ENCODE peak calls at places on chromosomes 4 and X, in six cellular contexts. F is AG08396; E is caudate nucleus; W is NCI-H524 treated with DMSO at 0.1 percent for 48 hours; D is stimulated activated CD4-positive, alpha-beta T cell treated with anti-CD3 and anti-CD28 coated beads, Interleukin-4, amount 100 ng/mL, for 24 hours; L is GOT3. N is an unnamed sample.
A peak's percentile ranks its signal among the peaks of the same experiment; 100 is the strongest.

GRCh38 chrX:9899640-9900075 is 67.5 kb upstream of the CLDN34 start:
- DNase-seq in F (peak; percentile 40), E (peak; percentile 14), W (no peak), D (peak; percentile 21), L (no peak), N (no peak)

GRCh38 chrX:153408221-153408721 is 3.0 kb upstream of the ZFP92 start:
- DNase-seq in F (no peak), E (no peak), W (no peak), D (no peak), L (peak; percentile 82), N (no peak)

GRCh38 chrX:42943051-42943450 is 165.1 kb upstream of the PPP1R2C start:
- DNase-seq in F (no peak), E (no peak), W (no peak), D (no peak), L (no peak), N (no peak)

GRCh38 chr4:83369825-83370639 is 35.4 kb upstream of the HPSE start:
- DNase-seq in F (no peak), E (no peak), W (no peak), D (no peak), L (no peak), N (no peak)

GRCh38 chr4:99848576-99848975 is 31.9 kb downstream of the DAPP1 start:
- DNase-seq in F (no peak), E (no peak), W (no peak), D (peak; percentile 55), L (no peak), N (no peak)

GRCh38 chr4:11687727-11688126 is 259.0 kb upstream of the HS3ST1 start:
- DNase-seq in F (no peak), E (no peak), W (no peak), D (no peak), L (no peak), N (no peak)

GRCh38 chr4:100981447-100982204 is 365.7 kb downstream of the PPP3CA start:
- DNase-seq in F (no peak), E (no peak), W (no peak), D (no peak), L (no peak), N (peak; percentile 30)

GRCh38 chr4:136369073-136369472 is 1163.2 kb downstream of the PCDH18 start:
- DNase-seq in F (no peak), E (no peak), W (no peak), D (no peak), L (no peak), N (no peak)

GRCh38 chrX:124280294-124280902 is 52.1 kb upstream of the TEX13D start:
- DNase-seq in F (no peak), E (no peak), W (no peak), D (no peak), L (no peak), N (no peak)

GRCh38 chr4:2482693-2483092 is 13.8 kb downstream of the RNF4 start:
- DNase-seq in F (peak; percentile 45), E (no peak), W (no peak), D (no peak), L (no peak), N (peak; percentile 51)

GRCh38 chr4:41448935-41449334 is 89.0 kb upstream of the LIMCH1 start:
- DNase-seq in F (peak; percentile 17), E (no peak), W (no peak), D (no peak), L (no peak), N (no peak)

GRCh38 chr4:138602664-138603063 is 360.5 kb upstream of the SLC7A11 start:
- DNase-seq in F (peak; percentile 30), E (no peak), W (no peak), D (no peak), L (no peak), N (no peak)

GRCh38 chr4:7658297-7659204 is 223.8 kb upstream of the PSAPL1 start:
- DNase-seq in F (peak; percentile 47), E (no peak), W (no peak), D (no peak), L (no peak), N (no peak)

GRCh38 chr4:60962286-60962685 is 237.8 kb upstream of the ADGRL3 start:
- DNase-seq in F (no peak), E (no peak), W (no peak), D (no peak), L (no peak), N (no peak)

GRCh38 chrX:11424903-11425674 is 131.9 kb downstream of the AMELX start:
- DNase-seq in F (no peak), E (no peak), W (no peak), D (no peak), L (no peak), N (no peak)

GRCh38 chr4:100486496-100486895 is 31.3 kb downstream of the EMCN start:
- DNase-seq in F (no peak), E (no peak), W (no peak), D (no peak), L (no peak), N (no peak)

GRCh38 chr4:147731611-147732515 is at the start of gene ARHGAP10:
- DNase-seq in F (peak; percentile 82), E (no peak), W (no peak), D (peak; percentile 72), L (peak; percentile 30), N (no peak)

GRCh38 chrX:46072372-46072771 is 472.8 kb downstream of the ZNF674 start:
- DNase-seq in F (no peak), E (no peak), W (no peak), D (no peak), L (no peak), N (no peak)

GRCh38 chr4:158020175-158020574 is 152.7 kb downstream of the GASK1B start:
- DNase-seq in F (peak; percentile 12), E (no peak), W (no peak), D (no peak), L (no peak), N (peak; percentile 87)